ENCODE peak calls at places on chromosomes 3 and 15, in eight cellular contexts. J is IMR-90; M is ovary; D is CD4-positive, alpha-beta T cell; S is lower leg skin; V is lower lobe of right lung; F is foreskin fibroblast; K is neural progenitor cell. L is an unnamed sample.

GRCh38 chr15:42010434-42010833 is 10.4 kb downstream of the PLA2G4E start:
- DNase-seq in V (no peak), K (no peak), D (no peak), J (no peak), S (no peak), M (no peak), F (no peak), L (peak; percentile 60)

GRCh38 chr3:12420393-12420792 is 63.9 kb upstream of the TSEN2 start:
- DNase-seq in M (no peak), D (no peak), S (no peak), V (no peak), F (no peak), K (no peak), J (no peak), L (no peak)

GRCh38 chr3:146626384-146627122 is 21.4 kb upstream of the PLSCR5 start:
- DNase-seq in K (no peak), J (no peak), V (no peak), D (no peak), F (no peak), M (no peak), S (no peak), L (no peak)

GRCh38 chr3:181844227-181844626 is 132.5 kb downstream of the SOX2 start:
- DNase-seq in K (peak; percentile 19), S (no peak), J (no peak), V (no peak), F (no peak), M (no peak), D (no peak), L (no peak)

GRCh38 chr3:151768393-151768930 is 34.7 kb downstream of the AADACL2 start:
- DNase-seq in K (no peak), J (no peak), F (no peak), V (no peak), M (no peak), S (no peak), D (no peak), L (no peak)

GRCh38 chr15:41161736-41162135 is 45.7 kb upstream of the INO80 start:
- DNase-seq in D (no peak), M (no peak), V (no peak), J (peak; percentile 11), K (no peak), S (no peak), F (no peak), L (no peak)

GRCh38 chr15:31501536-31502157 is 175.0 kb downstream of the KLF13 start:
- DNase-seq in D (no peak), M (no peak), S (no peak), K (no peak), V (no peak), J (no peak), F (no peak), L (no peak)

GRCh38 chr15:73752817-73753214 is 335 bp downstream of the INSYN1 start:
- DNase-seq in M (peak; percentile 46), K (peak; percentile 77), J (no peak), D (no peak), S (no peak), V (no peak), F (no peak), L (no peak)

GRCh38 chr3:114439279-114439678 is 145.5 kb downstream of the TIGIT start:
- DNase-seq in K (no peak), S (no peak), V (no peak), D (no peak), M (no peak), J (peak; percentile 85), F (no peak), L (no peak)

GRCh38 chr3:164332856-164333802 is 745.2 kb downstream of the SI start:
- DNase-seq in D (no peak), V (no peak), M (peak; percentile 31), S (no peak), J (no peak), F (no peak), K (peak; percentile 82), L (no peak)

GRCh38 chr3:385151-385550 is 188.6 kb downstream of the CHL1 start:
- DNase-seq in S (no peak), K (no peak), F (no peak), D (no peak), J (peak; percentile 17), M (no peak), V (no peak), L (no peak)

GRCh38 chr15:67379530-67379929 is 124.9 kb downstream of the IQCH start:
- DNase-seq in J (no peak), F (no peak), D (no peak), M (no peak), S (no peak), V (no peak), K (no peak), L (no peak)

GRCh38 chr3:24069045-24069444 is 124.0 kb downstream of the NR1D2 start:
- DNase-seq in S (no peak), D (no peak), K (peak; percentile 31), V (no peak), J (no peak), F (no peak), M (no peak), L (no peak)
- TF ChIP-seq CTCF in S (no peak), D (no peak), K (peak; percentile 51), V (peak; percentile 36), J (peak; percentile 2), F (peak; percentile 16), M (no peak), L (no peak)

DNA sequence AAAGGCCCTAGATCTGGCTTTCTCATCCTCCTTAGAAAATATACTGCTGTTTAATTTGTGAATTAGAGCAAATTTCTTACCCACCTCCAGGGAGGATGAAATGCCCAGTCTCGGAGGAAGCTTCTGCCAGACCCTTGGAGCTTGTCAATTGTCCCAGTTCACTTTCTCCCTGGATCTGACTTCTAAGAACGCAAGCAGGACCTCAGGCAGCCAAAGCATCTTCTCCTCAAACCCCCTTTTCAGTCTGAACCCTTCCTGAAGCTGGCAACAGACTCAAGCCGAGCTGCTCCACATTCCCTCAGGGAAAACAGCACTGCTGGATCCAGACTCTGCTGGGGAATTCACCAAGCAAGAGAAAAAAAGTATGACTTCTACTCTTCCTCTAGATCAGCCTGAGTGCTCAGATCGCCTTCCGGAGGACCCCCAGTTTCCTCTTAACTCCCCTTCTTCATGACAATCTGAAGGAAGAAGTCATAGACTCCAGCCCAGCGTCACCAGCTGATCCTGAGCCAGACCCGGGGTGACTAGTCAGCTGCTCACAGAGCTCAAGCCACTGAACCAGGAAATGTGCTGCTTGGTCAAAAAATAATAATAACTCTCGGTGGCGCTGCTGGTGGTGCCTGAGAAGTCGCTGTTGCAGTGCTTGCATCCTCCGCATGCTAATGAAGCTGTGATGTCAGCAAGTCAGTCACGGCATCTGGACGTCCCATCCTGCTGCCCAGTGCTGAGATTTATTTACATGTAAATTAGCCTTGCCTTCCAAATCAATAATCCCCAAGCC is at the start of gene PRICKLE2:
- DNase-seq in S (peak; percentile 96), D (no peak), K (peak; percentile 92), V (peak; percentile 46), F (peak; percentile 94), J (peak; percentile 96), M (peak; percentile 82), L (peak; percentile 47)
- TF ChIP-seq CTCF in S (no peak), D (no peak), K (peak; percentile 28), V (no peak), F (peak; percentile 11), J (peak; percentile 49), M (peak; percentile 41), L (no peak)

DNA sequence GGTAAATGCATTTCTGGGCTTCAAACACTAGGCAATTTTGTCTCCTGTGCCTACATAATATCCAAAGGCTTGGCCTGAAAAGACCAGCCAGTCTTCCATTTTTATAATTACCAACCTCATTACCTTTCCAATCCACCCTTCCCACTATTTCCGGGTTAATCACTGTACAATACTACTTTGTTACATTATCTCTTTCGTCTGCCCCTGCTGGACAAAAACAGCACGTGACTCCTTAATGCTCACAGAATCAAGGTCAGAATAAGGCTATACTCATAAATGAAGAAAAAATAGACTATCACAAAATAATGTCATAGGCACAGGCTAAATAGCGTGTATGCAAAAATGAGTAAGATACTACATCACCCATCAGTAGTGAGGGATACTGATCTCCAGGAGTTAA is 40.1 kb downstream of the ABI3BP start:
- DNase-seq in V (no peak), F (no peak), M (no peak), S (no peak), J (no peak), K (no peak), D (no peak), L (no peak)
- TF ChIP-seq CTCF in V (no peak), F (no peak), M (no peak), S (no peak), J (no peak), K (peak; percentile 19), D (no peak), L (no peak)

DNA sequence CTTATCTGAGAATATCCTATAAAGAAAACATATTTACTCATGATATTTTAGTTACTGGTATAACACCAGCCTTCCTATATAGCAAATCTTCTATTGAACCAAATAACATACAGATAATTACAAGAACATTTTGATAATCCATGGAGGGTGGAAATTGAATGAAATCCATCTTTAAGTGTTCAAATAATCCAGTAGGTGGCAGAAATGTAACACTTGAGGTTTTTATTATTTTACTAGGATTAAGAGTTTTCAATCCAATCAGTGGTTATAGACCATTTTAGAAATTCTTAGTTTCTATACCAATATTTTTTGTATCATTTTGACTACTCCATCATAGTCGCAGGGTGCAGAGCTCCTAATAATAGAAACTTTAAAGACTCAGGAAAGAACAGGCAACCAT is 101.9 kb upstream of the KCNH8 start:
- DNase-seq in V (no peak), K (no peak), J (no peak), M (no peak), S (no peak), F (no peak), D (no peak), L (no peak)
- TF ChIP-seq CTCF in V (no peak), K (peak; percentile 27), J (no peak), M (no peak), S (no peak), F (no peak), D (no peak), L (no peak)

DNA sequence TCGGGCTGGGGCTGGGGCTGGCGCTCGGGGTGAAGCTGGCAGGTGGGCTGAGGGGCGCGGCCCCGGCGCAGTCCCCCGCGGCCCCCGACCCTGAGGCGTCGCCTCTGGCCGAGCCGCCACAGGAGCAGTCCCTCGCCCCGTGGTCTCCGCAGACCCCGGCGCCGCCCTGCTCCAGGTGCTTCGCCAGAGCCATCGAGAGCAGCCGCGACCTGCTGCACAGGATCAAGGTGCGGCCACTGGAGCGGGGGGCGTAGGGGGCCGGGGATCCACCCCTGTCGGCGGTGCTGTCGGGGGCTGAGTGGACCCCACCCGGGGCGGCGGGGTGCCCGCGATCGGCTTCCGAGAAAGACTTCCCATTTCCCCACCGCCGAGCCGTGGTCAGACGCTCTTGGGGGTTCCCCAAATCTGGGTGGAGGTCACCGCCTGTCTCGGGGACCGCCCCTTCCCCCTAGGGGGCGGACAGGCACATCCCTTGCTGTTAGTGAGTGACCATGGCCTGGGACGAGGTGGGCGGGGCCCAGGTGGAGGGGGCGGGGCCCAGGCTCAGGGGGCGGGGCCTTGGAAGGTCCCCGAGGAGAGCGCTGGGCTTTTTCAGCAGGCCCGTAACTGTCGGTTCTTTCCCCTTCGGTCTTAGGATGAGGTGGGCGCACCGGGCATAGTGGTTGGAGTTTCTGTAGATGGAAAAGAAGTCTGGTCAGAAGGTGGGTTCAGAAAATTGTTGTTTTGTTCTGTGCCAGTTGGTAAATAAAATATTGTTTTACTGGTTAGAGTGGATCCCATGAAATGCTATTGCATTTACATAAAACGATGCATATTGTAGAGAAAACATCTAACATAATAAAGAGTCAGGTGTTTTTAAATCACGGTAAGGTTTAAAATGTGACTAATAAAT is 587 bp downstream of the LACTB start:
- DNase-seq in M (peak; percentile 89), V (peak; percentile 94), J (peak; percentile 75), F (peak; percentile 58), S (peak; percentile 99), D (peak; percentile 64), K (peak; percentile 78), L (peak; percentile 95)
- TF ChIP-seq CTCF in M (no peak), V (peak; percentile 30), J (no peak), F (no peak), S (no peak), D (no peak), K (peak; percentile 25), L (no peak)

L was measured in GM20000.